ENCODE peak calls at places on chromosomes 12 and 14, in nine cellular contexts. G is choroid plexus epithelial cell, I is heart left ventricle, Y is stomach, Q is left lung, O is heart right ventricle, Z is foreskin keratinocyte, V is esophagus muscularis mucosa, S is ovary. J is an unnamed sample.

GRCh38 chr12:18242380-18243089 is 18.8 kb upstream of the PIK3C2G start:
- DNase-seq in G (no peak), I (no peak), Y (peak; percentile 57), Q (no peak), O (no peak), Z (no peak), V (no peak), S (no peak), J (no peak)

GRCh38 chr12:123957191-123957590 is 15.4 kb downstream of the CCDC92 start:
- DNase-seq in G (no peak), I (no peak), Y (no peak), Q (no peak), O (no peak), Z (no peak), V (no peak), S (no peak), J (no peak)

GRCh38 chr14:93009471-93010117 is 86.6 kb downstream of the CHGA start:
- DNase-seq in G (no peak), I (peak; percentile 72), Y (no peak), Q (no peak), O (no peak), Z (no peak), V (no peak), S (no peak), J (peak; percentile 68)

GRCh38 chr14:24504425-24504824 is 3.6 kb downstream of the CMA1 start:
- DNase-seq in G (no peak), I (no peak), Y (no peak), Q (no peak), O (no peak), Z (no peak), V (no peak), S (no peak), J (no peak)

GRCh38 chr12:59999291-59999690 is 403.5 kb downstream of the SLC16A7 start:
- DNase-seq in G (no peak), I (no peak), Y (no peak), Q (no peak), O (no peak), Z (no peak), V (no peak), S (no peak), J (no peak)

GRCh38 chr12:23950011-23950774 is 723 bp upstream of the SOX5 start:
- DNase-seq in G (peak; percentile 26), I (no peak), Y (no peak), Q (no peak), O (no peak), Z (peak; percentile 16), V (no peak), S (no peak), J (no peak)

GRCh38 chr14:80901813-80902212 is 39.7 kb downstream of the CEP128 start:
- DNase-seq in G (no peak), I (no peak), Y (no peak), Q (no peak), O (no peak), Z (no peak), V (no peak), S (no peak), J (no peak)

GRCh38 chr14:75334191-75335051 is 55.8 kb downstream of the FOS start:
- DNase-seq in G (peak; percentile 22), I (peak; percentile 75), Y (peak; percentile 42), Q (peak; percentile 65), O (peak; percentile 33), Z (no peak), V (no peak), S (no peak), J (no peak)

GRCh38 chr14:29895591-29896043 is 32.0 kb downstream of the PRKD1 start:
- DNase-seq in G (peak; percentile 9), I (no peak), Y (peak; percentile 37), Q (peak; percentile 56), O (no peak), Z (no peak), V (no peak), S (no peak), J (no peak)

GRCh38 chr12:29073631-29074239 is 75.3 kb upstream of the FAR2 start:
- DNase-seq in G (peak; percentile 81), I (no peak), Y (no peak), Q (no peak), O (peak; percentile 25), Z (no peak), V (no peak), S (no peak), J (no peak)

GRCh38 chr12:13218641-13219040 is 22.1 kb downstream of the EMP1 start:
- DNase-seq in G (no peak), I (no peak), Y (no peak), Q (no peak), O (no peak), Z (no peak), V (no peak), S (no peak), J (no peak)

GRCh38 chr12:119008691-119009221 is 27.4 kb downstream of the SRRM4 start:
- DNase-seq in G (no peak), I (no peak), Y (peak; percentile 25), Q (no peak), O (no peak), Z (no peak), V (no peak), S (no peak), J (peak; percentile 92)

GRCh38 chr12:103169-103981 is 36.8 kb downstream of the IQSEC3 start:
- DNase-seq in G (no peak), I (no peak), Y (no peak), Q (no peak), O (no peak), Z (no peak), V (no peak), S (no peak), J (no peak)

GRCh38 chr14:100288382-100289185 is 17.7 kb downstream of the SLC25A29 start:
- DNase-seq in G (no peak), I (no peak), Y (no peak), Q (no peak), O (no peak), Z (no peak), V (peak; percentile 90), S (no peak), J (no peak)

GRCh38 chr12:79454338-79454777 is 236.4 kb downstream of the PAWR start:
- DNase-seq in G (peak; percentile 90), I (no peak), Y (no peak), Q (no peak), O (no peak), Z (peak; percentile 40), V (no peak), S (no peak), J (no peak)

GRCh38 chr14:101635238-101636080 is 74.2 kb downstream of the DIO3 start:
- DNase-seq in G (no peak), I (no peak), Y (no peak), Q (no peak), O (no peak), Z (no peak), V (peak; percentile 83), S (no peak), J (no peak)
- TF ChIP-seq CTCF in G (no peak), I (no peak), Y (no peak), Q (no peak), O (no peak), Z (no peak), V (no peak), S (no peak), J (no peak)

GRCh38 chr14:105023144-105023543 is 2.3 kb upstream of the CDCA4 start:
- DNase-seq in G (peak; percentile 53), I (no peak), Y (no peak), Q (no peak), O (no peak), Z (no peak), V (no peak), S (no peak), J (no peak)

GRCh38 chr14:105021656-105022275 is 883 bp upstream of the CDCA4 start:
- DNase-seq in G (peak; percentile 50), I (peak; percentile 50), Y (peak; percentile 29), Q (peak; percentile 46), O (no peak), Z (no peak), V (no peak), S (peak; percentile 31), J (no peak)

GRCh38 chr14:105019861-105020814 is 745 bp downstream of the CDCA4 start:
- DNase-seq in G (peak; percentile 56), I (no peak), Y (peak; percentile 39), Q (peak; percentile 53), O (no peak), Z (no peak), V (no peak), S (peak; percentile 29), J (peak; percentile 72)

GRCh38 chr14:105022276-105022670 is 1.4 kb upstream of the CDCA4 start:
- DNase-seq in G (no peak), I (no peak), Y (no peak), Q (no peak), O (no peak), Z (no peak), V (no peak), S (no peak), J (no peak)

GRCh38 chr14:105020815-105021655 is at the start of gene CDCA4:
- DNase-seq in G (peak; percentile 96), I (peak; percentile 97), Y (peak; percentile 99), Q (peak; percentile 95), O (peak; percentile 96), Z (peak; percentile 72), V (peak; percentile 99), S (peak; percentile 96), J (peak; percentile 98)
- TF ChIP-seq CTCF in G (no peak), I (no peak), Y (no peak), Q (no peak), O (no peak), Z (no peak), V (no peak), S (peak; percentile 25), J (no peak)

DNA sequence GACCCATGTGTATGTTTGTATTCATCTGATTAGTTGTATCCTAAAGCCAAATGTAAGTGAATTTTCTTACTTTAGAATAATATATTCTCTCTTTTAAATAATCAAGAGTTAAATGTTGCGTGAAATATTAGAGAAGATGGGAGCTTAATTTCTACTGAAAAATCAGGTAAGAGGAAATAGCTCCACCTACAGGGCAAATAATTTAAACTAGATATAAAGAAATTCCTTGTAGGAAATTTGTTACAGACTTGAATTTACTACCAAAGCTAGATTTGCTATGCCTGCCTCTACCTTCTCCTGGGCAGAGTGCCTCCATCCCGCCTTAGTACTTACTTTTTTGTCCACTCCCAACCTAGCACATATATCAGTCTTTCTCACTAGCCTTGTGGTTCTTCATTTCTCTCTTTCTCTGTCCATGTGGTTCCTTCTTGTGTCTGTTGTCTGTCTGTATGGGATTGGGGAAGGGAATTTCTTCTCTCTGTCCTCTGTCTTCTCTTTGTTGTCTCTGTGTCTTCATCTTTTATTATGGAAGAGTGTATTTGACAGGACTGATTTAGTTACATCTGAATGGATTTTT is 44.7 kb downstream of the PALS1 start:
- DNase-seq in G (peak; percentile 75), I (no peak), Y (no peak), Q (no peak), O (no peak), Z (no peak), V (no peak), S (no peak), J (no peak)
- TF ChIP-seq CTCF in G (peak; percentile 48), I (peak; percentile 58), Y (peak; percentile 62), Q (peak; percentile 55), O (peak; percentile 59), Z (peak; percentile 75), V (peak; percentile 64), S (peak; percentile 25), J (peak; percentile 81)

DNA sequence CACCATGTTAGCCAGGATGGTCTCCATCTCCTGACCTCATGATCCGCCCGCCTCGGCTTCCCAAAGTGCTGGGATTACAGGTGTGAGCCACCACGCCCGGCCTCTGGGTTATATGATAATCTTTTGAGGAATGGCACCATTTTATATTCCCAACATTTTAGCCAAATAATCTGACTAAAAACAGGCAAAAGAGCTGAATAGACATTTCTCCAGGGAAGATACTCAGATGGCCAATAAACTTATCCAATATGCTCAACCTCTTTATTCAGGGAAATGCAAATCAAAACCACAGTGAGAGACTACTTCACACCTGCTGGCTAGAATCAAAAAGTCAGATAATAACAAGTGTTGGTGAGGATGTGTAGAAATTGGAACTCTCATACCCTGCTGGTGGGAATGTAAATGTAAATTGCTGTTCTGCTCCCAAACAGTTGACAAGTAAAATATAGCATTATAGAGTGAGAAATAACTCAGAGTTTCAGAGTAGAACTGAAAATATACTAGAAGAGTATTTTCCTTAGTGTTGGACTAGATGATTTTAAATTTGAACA is 80.0 kb downstream of the RCOR1 start:
- DNase-seq in G (no peak), I (no peak), Y (no peak), Q (no peak), O (no peak), Z (no peak), V (no peak), S (no peak), J (no peak)
- TF ChIP-seq CTCF in G (no peak), I (no peak), Y (no peak), Q (no peak), O (no peak), Z (no peak), V (no peak), S (no peak), J (no peak)

J was measured in glutamatergic neuron.